ENCODE peak calls at places on chromosomes 3 and 15, in six cellular contexts. W, X, I, Q, E and O are unnamed samples.

GRCh38 chr3:131960324-131960723 is 74.5 kb downstream of the CPNE4 start:
- DNase-seq in X (no peak), Q (no peak), I (no peak), W (no peak), E (no peak), O (no peak)

GRCh38 chr3:64932666-64933342 is 245.0 kb upstream of the ADAMTS9 start:
- DNase-seq in Q (no peak), I (no peak), E (no peak), W (no peak), X (no peak), O (no peak)

GRCh38 chr3:45575491-45575923 is 19.0 kb upstream of the LIMD1 start:
- DNase-seq in X (no peak), W (no peak), E (no peak), I (no peak), Q (no peak), O (peak; percentile 51)

GRCh38 chr3:183224581-183224980 is 28.5 kb upstream of the B3GNT5 start:
- DNase-seq in W (no peak), E (no peak), Q (no peak), I (no peak), X (no peak), O (no peak)

GRCh38 chr3:111809196-111809595 is 49.9 kb upstream of the PHLDB2 start:
- DNase-seq in X (no peak), W (no peak), E (no peak), I (no peak), Q (no peak), O (peak; percentile 34)

GRCh38 chr3:108861401-108861800 is 38.8 kb downstream of the TRAT1 start:
- DNase-seq in X (no peak), I (no peak), Q (no peak), E (no peak), W (no peak), O (no peak)

GRCh38 chr3:57105585-57105984 is 45.1 kb downstream of the SPATA12 start:
- DNase-seq in E (no peak), W (no peak), I (no peak), X (no peak), Q (no peak), O (no peak)

GRCh38 chr15:62125763-62126162 is 39.3 kb downstream of the C2CD4B start:
- DNase-seq in W (peak; percentile 93), X (no peak), I (no peak), Q (no peak), E (no peak), O (peak; percentile 20)

GRCh38 chr3:194738254-194739093 is 52.8 kb downstream of the FAM43A start:
- DNase-seq in X (peak; percentile 67), W (peak; percentile 69), E (peak; percentile 43), I (no peak), Q (no peak), O (peak; percentile 28)

GRCh38 chr15:34719051-34719882 is 35.5 kb downstream of the GJD2 start:
- DNase-seq in I (no peak), W (no peak), X (no peak), E (no peak), Q (no peak), O (no peak)

GRCh38 chr3:129313983-129314756 is 35.5 kb downstream of the HMCES start:
- DNase-seq in I (no peak), Q (no peak), W (no peak), E (no peak), X (no peak), O (peak; percentile 55)

GRCh38 chr3:138043266-138044029 is 33.5 kb downstream of the CLDN18 start:
- DNase-seq in Q (no peak), W (peak; percentile 32), I (no peak), E (peak; percentile 9), X (no peak), O (peak; percentile 40)

GRCh38 chr3:45988804-45989203 is 6.8 kb downstream of the FYCO1 start:
- DNase-seq in I (no peak), X (no peak), E (peak; percentile 76), W (peak; percentile 86), Q (no peak), O (peak; percentile 66)